ENCODE peak calls at places on chromosomes 7 and 10, in nine cellular contexts. P is occipital lobe; L is HFF-Myc; G is stimulated activated CD4-positive, alpha-beta T cell treated with anti-CD3 and anti-CD28 coated beads, Interleukin-12 subunit alpha, Interleukin-12 subunit beta, amount 100 ng/mL, for 4 hours; R is NCI-H510A treated with DMSO at 0.1 percent for 48 hours; V is amygdala; O is A172; H is neural progenitor cell; X is NCI-H524 treated with DMSO at 0.1 percent for 48 hours. N is an unnamed sample.

GRCh38 chr10:24944512-24945255 is 7.7 kb downstream of the PRTFDC1 start:
- DNase-seq in R (no peak), P (peak), L (peak), V (no peak), O (peak), H (no peak), G (no peak), X (no peak), N (peak)

GRCh38 chr10:78772986-78773530 is 295.7 kb upstream of the ZMIZ1 start:
- DNase-seq in P (no peak), H (no peak), O (no peak), L (no peak), V (no peak), X (no peak), G (no peak), R (no peak), N (no peak)

GRCh38 chr7:516606-517456 is 2.8 kb downstream of the PDGFA start:
- DNase-seq in X (no peak), R (no peak), V (no peak), O (peak), H (peak), P (peak), L (no peak), G (no peak), N (peak)

GRCh38 chr10:88190123-88190522 is 326.7 kb downstream of the PTEN start:
- DNase-seq in X (no peak), G (no peak), P (no peak), L (no peak), V (no peak), H (no peak), O (no peak), R (no peak), N (peak)

GRCh38 chr7:41238851-41239331 is 464.0 kb downstream of the INHBA start:
- DNase-seq in L (peak), G (no peak), R (no peak), X (no peak), P (no peak), O (peak), V (no peak), H (no peak), N (peak)

GRCh38 chr10:43958071-43958432 is 309.4 kb upstream of the ZNF32 start:
- DNase-seq in G (no peak), P (no peak), L (no peak), O (no peak), H (no peak), V (no peak), R (no peak), X (no peak), N (no peak)

GRCh38 chr7:1994931-1995330 is 237.8 kb downstream of the MAD1L1 start:
- DNase-seq in P (no peak), V (no peak), X (peak), H (no peak), R (peak), O (no peak), L (no peak), G (no peak), N (no peak)

GRCh38 chr7:45187946-45188411 is 30.4 kb downstream of the RAMP3 start:
- DNase-seq in O (no peak), G (no peak), L (no peak), R (no peak), V (no peak), P (no peak), H (no peak), X (no peak), N (no peak)

GRCh38 chr10:47261556-47261955 is 38.4 kb upstream of the GDF10 start:
- DNase-seq in L (no peak), P (no peak), R (no peak), G (no peak), H (no peak), V (no peak), X (no peak), O (no peak), N (no peak)

GRCh38 chr7:100215895-100216294 is 3.9 kb upstream of the PVRIG start:
- DNase-seq in H (no peak), O (no peak), R (no peak), G (no peak), V (no peak), P (no peak), L (peak), X (no peak), N (no peak)

GRCh38 chr7:157834501-157835143 is 497.8 kb downstream of the DNAJB6 start:
- DNase-seq in G (no peak), R (no peak), O (no peak), X (no peak), P (no peak), V (no peak), H (peak), L (no peak), N (no peak)

GRCh38 chr7:148906707-148907498 is 22.8 kb upstream of the EZH2 start:
- DNase-seq in O (no peak), G (no peak), X (peak), V (no peak), R (no peak), P (no peak), L (no peak), H (no peak), N (no peak)

GRCh38 chr7:117793496-117793895 is 79.7 kb downstream of the CTTNBP2 start:
- DNase-seq in P (no peak), O (no peak), V (no peak), H (no peak), X (no peak), G (no peak), L (no peak), R (no peak), N (no peak)

GRCh38 chr7:137592232-137592896 is 248.8 kb upstream of the PTN start:
- DNase-seq in O (peak), R (peak), X (peak), G (no peak), H (peak), V (no peak), P (peak), L (peak), N (peak)

GRCh38 chr10:126659750-126660149 is 10.7 kb downstream of the C10orf90 start:
- DNase-seq in H (no peak), P (no peak), L (no peak), G (no peak), V (no peak), O (no peak), X (no peak), R (no peak), N (no peak)

GRCh38 chr7:40315277-40315676 is 180.5 kb downstream of the SUGCT start:
- DNase-seq in O (peak), L (no peak), V (no peak), R (no peak), H (no peak), P (no peak), G (no peak), X (no peak), N (peak)

GRCh38 chr7:96097802-96098201 is 224.1 kb downstream of the SLC25A13 start:
- DNase-seq in O (no peak), P (no peak), H (no peak), L (peak), R (no peak), X (no peak), G (no peak), V (no peak), N (no peak)

GRCh38 chr7:132065193-132065972 is 509.0 kb upstream of the PODXL start:
- DNase-seq in G (no peak), P (peak), H (no peak), L (peak), X (no peak), O (peak), V (no peak), R (no peak), N (peak)

GRCh38 chr7:76047305-76047810 is 442 bp downstream of the STYXL1 start:
- DNase-seq in H (no peak), X (no peak), L (no peak), R (no peak), G (no peak), O (peak), V (no peak), P (no peak), N (no peak)

GRCh38 chr7:37218956-37219355 is 229.7 kb downstream of the ELMO1 start:
- DNase-seq in O (no peak), G (no peak), R (no peak), L (no peak), P (no peak), V (no peak), H (peak), X (no peak), N (no peak)

GRCh38 chr7:49398730-49399129 is 374.7 kb upstream of the VWC2 start:
- DNase-seq in O (peak), R (no peak), P (peak), X (no peak), L (no peak), V (no peak), H (no peak), G (no peak), N (no peak)

GRCh38 chr7:132394283-132395003 is 181.8 kb downstream of the PLXNA4 start:
- DNase-seq in P (no peak), L (no peak), V (no peak), X (no peak), H (no peak), R (no peak), O (no peak), G (no peak), N (no peak)

GRCh38 chr10:113858541-113858940 is 4.1 kb downstream of the NHLRC2 start:
- DNase-seq in R (no peak), L (no peak), X (no peak), O (no peak), G (no peak), P (no peak), V (no peak), H (no peak), N (peak)

GRCh38 chr10:99276848-99277486 is 41.3 kb upstream of the HPSE2 start:
- DNase-seq in P (no peak), R (no peak), L (no peak), O (peak), X (no peak), G (no peak), V (no peak), H (peak), N (peak)

GRCh38 chr7:31261373-31261772 is 79.2 kb downstream of the NEUROD6 start:
- DNase-seq in V (no peak), O (no peak), L (no peak), H (peak), R (no peak), G (no peak), P (no peak), X (no peak), N (no peak)

GRCh38 chr7:45625714-45626440 is 51.7 kb downstream of the ADCY1 start:
- DNase-seq in R (no peak), G (no peak), O (no peak), H (no peak), X (no peak), V (no peak), P (no peak), L (no peak), N (no peak)

GRCh38 chr10:266974-267425 is 131.7 kb downstream of the ZMYND11 start:
- DNase-seq in H (no peak), V (no peak), R (no peak), L (no peak), G (no peak), O (peak), X (no peak), P (no peak), N (peak)

GRCh38 chr7:94182066-94182465 is 177.9 kb upstream of the BET1 start:
- DNase-seq in G (no peak), P (no peak), L (no peak), R (no peak), V (no peak), X (no peak), O (peak), H (no peak), N (peak)

N was measured in LHCN-M2.